ENCODE peak calls at places on chromosomes 11 and 22, in eight cellular contexts. C is suprapubic skin, J is ovary, P is PC-3, W is transverse colon, Y is heart left ventricle, R is body of pancreas, S is IMR-90. N is an unnamed sample.

GRCh38 chr11:117713676-117714075 is 83.3 kb downstream of the DSCAML1 start:
- DNase-seq in S (no peak), R (no peak), C (no peak), Y (no peak), J (no peak), P (no peak), W (no peak), N (no peak)

GRCh38 chr11:75597636-75598035 is 35.6 kb downstream of the SERPINH1 start:
- DNase-seq in J (no peak), R (no peak), P (peak; percentile 71), W (no peak), C (no peak), Y (no peak), S (no peak), N (no peak)

GRCh38 chr11:63871962-63872832 is 33.3 kb downstream of the MARK2 start:
- DNase-seq in R (peak; percentile 90), J (peak; percentile 79), Y (peak; percentile 93), W (peak; percentile 87), S (peak; percentile 93), P (peak; percentile 99), C (peak; percentile 89), N (peak; percentile 84)

GRCh38 chr11:6202036-6202435 is 3.0 kb downstream of the OR52W1 start:
- DNase-seq in W (no peak), R (no peak), P (no peak), J (no peak), Y (no peak), S (peak; percentile 23), C (no peak), N (no peak)

GRCh38 chr11:13207665-13208594 is 69.7 kb upstream of the BMAL1 start:
- DNase-seq in Y (no peak), P (peak; percentile 60), W (peak; percentile 40), S (peak; percentile 84), R (peak; percentile 28), J (peak; percentile 50), C (no peak), N (peak; percentile 54)

GRCh38 chr11:117016747-117017146 is 81.5 kb downstream of the SIK3 start:
- DNase-seq in P (no peak), J (no peak), Y (no peak), R (no peak), W (no peak), C (no peak), S (no peak), N (no peak)

GRCh38 chr22:45987462-45987861 is 10.5 kb upstream of the WNT7B start:
- DNase-seq in W (no peak), J (no peak), Y (no peak), C (no peak), R (no peak), P (no peak), S (no peak), N (no peak)

GRCh38 chr22:36397081-36397766 is 9.5 kb upstream of the MYH9 start:
- DNase-seq in R (no peak), C (no peak), W (no peak), P (peak; percentile 42), J (no peak), S (peak; percentile 72), Y (no peak), N (peak; percentile 46)

GRCh38 chr11:5689551-5689983 is at the start of gene TRIM22:
- DNase-seq in S (peak; percentile 71), Y (no peak), C (no peak), J (peak; percentile 47), W (peak; percentile 50), P (no peak), R (no peak), N (peak; percentile 56)

GRCh38 chr22:33400061-33400840 is 342.1 kb upstream of the SYN3 start:
- DNase-seq in W (no peak), S (no peak), C (no peak), P (no peak), R (no peak), J (no peak), Y (no peak), N (no peak)

GRCh38 chr11:22304337-22304961 is 33.7 kb upstream of the SLC17A6 start:
- DNase-seq in J (no peak), S (peak; percentile 23), Y (no peak), R (no peak), C (no peak), P (peak; percentile 37), W (no peak), N (no peak)

GRCh38 chr11:27570542-27570941 is 64.0 kb upstream of the LIN7C start:
- DNase-seq in P (no peak), W (no peak), S (no peak), R (no peak), C (no peak), J (no peak), Y (no peak), N (no peak)

GRCh38 chr11:114166897-114167323 is 107.4 kb downstream of the ZBTB16 start:
- DNase-seq in W (no peak), S (peak; percentile 63), C (no peak), J (peak; percentile 72), Y (no peak), R (no peak), P (peak; percentile 89), N (no peak)

GRCh38 chr11:129324533-129325175 is 51.0 kb upstream of the BARX2 start:
- DNase-seq in S (no peak), P (peak; percentile 88), W (peak; percentile 68), Y (peak; percentile 45), R (peak; percentile 62), J (no peak), C (peak; percentile 58), N (no peak)

GRCh38 chr11:37881741-37882140 is 1283.7 kb upstream of the RAG2 start:
- DNase-seq in J (no peak), Y (no peak), C (no peak), W (no peak), S (no peak), P (no peak), R (no peak), N (no peak)

GRCh38 chr11:112728288-112728687 is 232.9 kb upstream of the NCAM1 start:
- DNase-seq in R (no peak), W (no peak), C (no peak), Y (no peak), J (no peak), P (no peak), S (no peak), N (no peak)

GRCh38 chr11:28965824-28966223 is 857.6 kb downstream of the METTL15 start:
- DNase-seq in R (no peak), W (no peak), Y (no peak), P (no peak), C (no peak), S (no peak), J (no peak), N (no peak)

GRCh38 chr11:89495951-89496350 is 4.8 kb upstream of the NOX4 start:
- DNase-seq in R (no peak), C (peak; percentile 58), S (peak; percentile 93), Y (peak; percentile 34), J (peak; percentile 15), W (no peak), P (peak; percentile 13), N (no peak)

GRCh38 chr11:131945695-131946094 is 575.3 kb downstream of the NTM start:
- DNase-seq in C (no peak), S (no peak), J (no peak), Y (no peak), P (no peak), W (no peak), R (no peak), N (no peak)

GRCh38 chr22:40967120-40967760 is 16.1 kb downstream of the RBX1 start:
- DNase-seq in R (no peak), C (no peak), S (no peak), J (no peak), P (no peak), W (no peak), Y (no peak), N (peak; percentile 43)

DNA sequence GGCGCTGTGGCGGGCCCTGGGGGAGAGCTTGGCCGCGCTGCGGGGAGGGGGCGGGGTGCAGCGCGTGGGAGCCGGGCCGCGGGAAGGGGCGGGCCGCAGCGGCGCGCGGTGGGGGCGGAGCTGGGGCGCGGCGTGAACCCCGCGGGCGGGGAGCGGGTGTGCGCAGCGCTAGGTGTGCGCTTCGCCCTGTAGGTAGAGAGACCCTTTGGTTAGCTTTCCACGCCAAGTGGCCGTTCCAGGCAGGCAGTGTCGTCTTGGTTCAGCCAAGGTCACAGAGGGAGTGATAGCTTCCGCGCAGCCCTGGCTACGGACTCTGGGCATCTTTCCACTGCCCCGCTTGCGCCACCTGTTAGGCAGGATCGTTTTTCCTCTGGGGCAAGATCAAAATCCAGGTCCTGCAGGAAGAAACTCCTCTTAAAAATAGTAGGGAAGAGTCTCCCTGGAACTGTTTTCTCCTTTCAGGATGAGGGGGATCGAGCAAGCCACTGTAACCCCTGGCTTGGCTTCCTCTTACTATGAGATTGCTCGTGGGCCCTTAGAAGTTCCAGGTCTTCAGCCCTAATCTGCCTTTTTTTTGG is 434 bp downstream of the BANF1 start:
- DNase-seq in S (peak; percentile 48), J (peak; percentile 69), W (peak; percentile 68), R (peak; percentile 86), P (peak; percentile 63), C (no peak), Y (peak; percentile 73), N (peak; percentile 73)
- TF ChIP-seq CTCF in S (peak; percentile 23), J (no peak), W (no peak), R (peak; percentile 9), P (peak; percentile 50), C (no peak), Y (peak; percentile 39), N (no peak)

GRCh38 chr11:83835423-83835822 is 549.3 kb upstream of the CCDC90B start:
- DNase-seq in S (peak; percentile 69), R (no peak), W (no peak), J (no peak), Y (no peak), P (no peak), C (no peak), N (no peak)
- H3K27ac ChIP-seq in S (no peak overlapping the region), R (no peak overlapping the region), W (no peak overlapping the region), J (no peak overlapping the region), Y (no peak overlapping the region), P (no peak overlapping the region), C (no peak overlapping the region), N (no peak overlapping the region)

GRCh38 chr11:65442952-65443351 is 20.4 kb downstream of the NEAT1 start:
- DNase-seq in R (no peak), W (no peak), P (peak; percentile 2), S (peak; percentile 42), Y (no peak), C (peak; percentile 66), J (no peak), N (no peak)
- H3K4me3 ChIP-seq in R (no peak overlapping the region), W (no peak overlapping the region), P (no peak overlapping the region), S (no peak overlapping the region), Y (no peak overlapping the region), C (no peak overlapping the region), J (no peak overlapping the region), N (no peak overlapping the region)

GRCh38 chr11:55726715-55727324 is 46.4 kb upstream of the OR5D13 start:
- DNase-seq in Y (no peak), R (no peak), S (no peak), J (no peak), W (no peak), C (no peak), P (peak; percentile 14), N (no peak)
- TF ChIP-seq CTCF in Y (no peak), R (no peak), S (no peak), J (no peak), W (no peak), C (no peak), P (peak; percentile 54), N (no peak)

GRCh38 chr11:133985981-133986380 is 29.2 kb upstream of the IGSF9B start:
- DNase-seq in P (no peak), R (no peak), J (no peak), C (no peak), S (no peak), Y (no peak), W (no peak), N (no peak)
- H3K27ac ChIP-seq in P (no peak overlapping the region), R (no peak overlapping the region), J (no peak overlapping the region), C (no peak overlapping the region), S (no peak overlapping the region), Y (no peak overlapping the region), W (no peak overlapping the region), N (no peak overlapping the region)

GRCh38 chr11:34146411-34146810 is 41.0 kb downstream of the NAT10 start:
- DNase-seq in R (no peak), C (no peak), Y (no peak), S (no peak), W (no peak), J (no peak), P (no peak), N (peak; percentile 42)
- H3K4me3 ChIP-seq in R (no peak overlapping the region), C (no peak overlapping the region), Y (no peak overlapping the region), S (no peak overlapping the region), W (no peak overlapping the region), J (no peak overlapping the region), P (no peak overlapping the region), N (no peak overlapping the region)

N was measured in lower lobe of right lung.